ENCODE peak calls at places on chromosomes 5 and 9, in ten cellular contexts. W is effector CD4-positive, alpha-beta T cell; M is GM06990; A is H7; Y is iPS-NIHi11; P is stimulated activated CD4-positive, alpha-beta T cell treated with anti-CD3 and anti-CD28 coated beads, Interleukin-15, amount 100 ng/mL, for 1 hour; X is HCT116; Z is GM03348; N is NCI-H510A treated with DMSO at 0.1 percent for 48 hours; K is Calu3. T is an unnamed sample.

GRCh38 chr9:93467462-93467861 is 14.1 kb upstream of the FAM120AOS start:
- DNase-seq in W (no peak), M (no peak), A (no peak), Y (no peak), P (no peak), X (no peak), Z (no peak), N (no peak), K (peak; percentile 39), T (no peak)

GRCh38 chr9:137812356-137813023 is 65.1 kb upstream of the CACNA1B start:
- DNase-seq in W (no peak), M (no peak), A (peak; percentile 43), Y (no peak), P (no peak), X (no peak), Z (no peak), N (no peak), K (no peak), T (no peak)

GRCh38 chr5:56279979-56280378 is 46.8 kb upstream of the ANKRD55 start:
- DNase-seq in W (no peak), M (no peak), A (no peak), Y (peak; percentile 29), P (no peak), X (no peak), Z (peak; percentile 65), N (no peak), K (peak; percentile 29), T (peak; percentile 29)

GRCh38 chr9:134605351-134605968 is 36.1 kb upstream of the COL5A1 start:
- DNase-seq in W (no peak), M (no peak), A (no peak), Y (no peak), P (no peak), X (no peak), Z (no peak), N (no peak), K (no peak), T (no peak)

GRCh38 chr9:6759114-6759977 is 1.6 kb downstream of the KDM4C start:
- DNase-seq in W (peak; percentile 12), M (no peak), A (no peak), Y (no peak), P (no peak), X (peak; percentile 19), Z (peak; percentile 81), N (peak; percentile 55), K (peak; percentile 3), T (peak; percentile 12)

GRCh38 chr5:132464155-132464939 is 26.2 kb downstream of the IRF1 start:
- DNase-seq in W (no peak), M (peak; percentile 55), A (peak; percentile 69), Y (no peak), P (no peak), X (no peak), Z (no peak), N (no peak), K (peak; percentile 43), T (peak; percentile 91)

GRCh38 chr5:91373016-91373415 is 10.1 kb downstream of the ARRDC3 start:
- DNase-seq in W (no peak), M (no peak), A (no peak), Y (no peak), P (no peak), X (no peak), Z (no peak), N (no peak), K (no peak), T (no peak)

GRCh38 chr9:135014341-135015010 is 73.0 kb upstream of the OLFM1 start:
- DNase-seq in W (no peak), M (no peak), A (peak; percentile 20), Y (no peak), P (no peak), X (no peak), Z (no peak), N (no peak), K (no peak), T (peak; percentile 51)

GRCh38 chr5:173554989-173555705 is 61.3 kb downstream of the BOD1 start:
- DNase-seq in W (no peak), M (no peak), A (peak; percentile 30), Y (no peak), P (no peak), X (no peak), Z (no peak), N (no peak), K (no peak), T (no peak)

GRCh38 chr5:92963801-92964200 is 617.2 kb downstream of the NR2F1-AS1 start:
- DNase-seq in W (no peak), M (no peak), A (no peak), Y (no peak), P (no peak), X (no peak), Z (no peak), N (no peak), K (no peak), T (no peak)

GRCh38 chr9:114281421-114282103 is 41.3 kb upstream of the ORM1 start:
- DNase-seq in W (no peak), M (no peak), A (peak; percentile 34), Y (no peak), P (no peak), X (no peak), Z (no peak), N (no peak), K (no peak), T (peak; percentile 77)

GRCh38 chr5:150053231-150053626 is 33.1 kb downstream of the CSF1R start:
- DNase-seq in W (no peak), M (no peak), A (peak; percentile 9), Y (no peak), P (no peak), X (no peak), Z (peak; percentile 76), N (no peak), K (no peak), T (no peak)

GRCh38 chr5:73027361-73027760 is 71.5 kb downstream of the FCHO2 start:
- DNase-seq in W (no peak), M (no peak), A (no peak), Y (no peak), P (no peak), X (no peak), Z (no peak), N (no peak), K (no peak), T (no peak)

GRCh38 chr9:16282216-16282615 is 588.3 kb downstream of the BNC2 start:
- DNase-seq in W (no peak), M (no peak), A (no peak), Y (no peak), P (no peak), X (no peak), Z (no peak), N (no peak), K (no peak), T (no peak)

GRCh38 chr9:81071108-81071507 is 618.2 kb downstream of the TLE1 start:
- DNase-seq in W (no peak), M (no peak), A (no peak), Y (no peak), P (no peak), X (no peak), Z (no peak), N (no peak), K (no peak), T (no peak)

GRCh38 chr9:100591639-100592412 is 13.9 kb downstream of the CAVIN4 start:
- DNase-seq in W (no peak), M (no peak), A (no peak), Y (no peak), P (no peak), X (no peak), Z (no peak), N (no peak), K (no peak), T (no peak)

GRCh38 chr5:151115272-151115905 is 34.6 kb upstream of the TNIP1 start:
- DNase-seq in W (peak; percentile 67), M (no peak), A (peak; percentile 89), Y (peak; percentile 94), P (peak; percentile 57), X (peak; percentile 32), Z (peak; percentile 86), N (peak; percentile 18), K (peak; percentile 90), T (peak; percentile 79)

GRCh38 chr9:19137282-19137681 is 10.0 kb upstream of the PLIN2 start:
- DNase-seq in W (no peak), M (no peak), A (no peak), Y (no peak), P (no peak), X (no peak), Z (peak; percentile 55), N (no peak), K (no peak), T (no peak)

GRCh38 chr5:143019157-143019556 is 249.0 kb downstream of the ARHGAP26 start:
- DNase-seq in W (no peak), M (peak; percentile 47), A (no peak), Y (no peak), P (no peak), X (no peak), Z (no peak), N (no peak), K (no peak), T (no peak)

GRCh38 chr9:16358751-16359150 is 511.7 kb downstream of the BNC2 start:
- DNase-seq in W (no peak), M (no peak), A (no peak), Y (no peak), P (no peak), X (no peak), Z (no peak), N (no peak), K (no peak), T (no peak)

GRCh38 chr5:134529460-134529859 is 4.0 kb downstream of the JADE2 start:
- DNase-seq in W (no peak), M (no peak), A (no peak), Y (no peak), P (no peak), X (no peak), Z (no peak), N (no peak), K (no peak), T (no peak)

GRCh38 chr5:176381423-176381822 is 7.0 kb downstream of the NOP16 start:
- DNase-seq in W (no peak), M (no peak), A (no peak), Y (no peak), P (no peak), X (no peak), Z (no peak), N (no peak), K (no peak), T (no peak)

GRCh38 chr5:177426566-177427210 is at the start of gene GRK6:
- DNase-seq in W (peak; percentile 55), M (peak; percentile 80), A (peak; percentile 100), Y (peak; percentile 100), P (peak; percentile 52), X (no peak), Z (peak; percentile 69), N (no peak), K (peak; percentile 57), T (peak; percentile 47)

GRCh38 chr9:120714846-120715231 is 569 bp upstream of the MEGF9 start:
- DNase-seq in W (no peak), M (no peak), A (no peak), Y (no peak), P (no peak), X (no peak), Z (no peak), N (no peak), K (no peak), T (no peak)

GRCh38 chr5:27124590-27124989 is 86.2 kb upstream of the CDH9 start:
- DNase-seq in W (no peak), M (no peak), A (peak; percentile 47), Y (peak; percentile 25), P (no peak), X (no peak), Z (peak; percentile 12), N (no peak), K (peak; percentile 14), T (peak; percentile 4)

GRCh38 chr9:14025741-14026140 is 288.2 kb downstream of the NFIB start:
- DNase-seq in W (no peak), M (no peak), A (no peak), Y (no peak), P (no peak), X (no peak), Z (no peak), N (no peak), K (no peak), T (no peak)

GRCh38 chr9:19239955-19240354 is 9.5 kb downstream of the DENND4C start:
- DNase-seq in W (no peak), M (no peak), A (no peak), Y (no peak), P (no peak), X (no peak), Z (no peak), N (no peak), K (no peak), T (no peak)

GRCh38 chr5:150567031-150567680 is 59.2 kb downstream of the NDST1 start:
- DNase-seq in W (no peak), M (no peak), A (no peak), Y (no peak), P (no peak), X (no peak), Z (peak; percentile 85), N (no peak), K (no peak), T (no peak)